ENCODE peak calls at places on chromosomes 16 and 17, in ten cellular contexts. One of them, this sample, is unnamed.

GRCh38 chr16:31474173-31474714 is 2.3 kb downstream of the TGFB1I1 start:
- DNase-seq in sciatic nerve: no peak
- DNase-seq in SHP77: no peak
- DNase-seq in HEK293T: no peak
- DNase-seq in MM.1S: no peak
- DNase-seq in stimulated activated naive CD8-positive, alpha-beta T cell treated with anti-CD3 and anti-CD28 coated beads, Interleukin-15, Interleukin-2, amounts not matched to agents 100 U/mL and 50 U/mL, for 24 hours: no peak
- DNase-seq in smooth muscle cell of the brain vasculature: no peak
- DNase-seq in stimulated activated CD8-positive, alpha-beta memory T cell treated with anti-CD3 and anti-CD28 coated beads, Interleukin-7, amount 100 ng/mL, for 4 hours: no peak
- DNase-seq in iPS DF 6.9: no peak
- DNase-seq in RWPE1: no peak
- DNase-seq in this sample: no peak

GRCh38 chr17:16197276-16197675 is 18.1 kb downstream of the NCOR1 start:
- DNase-seq in stimulated activated CD8-positive, alpha-beta memory T cell treated with anti-CD3 and anti-CD28 coated beads, Interleukin-7, amount 100 ng/mL, for 4 hours: no peak
- DNase-seq in RWPE1: no peak
- DNase-seq in sciatic nerve: no peak
- DNase-seq in iPS DF 6.9: no peak
- DNase-seq in smooth muscle cell of the brain vasculature: no peak
- DNase-seq in MM.1S: no peak
- DNase-seq in HEK293T: no peak
- DNase-seq in stimulated activated naive CD8-positive, alpha-beta T cell treated with anti-CD3 and anti-CD28 coated beads, Interleukin-15, Interleukin-2, amounts not matched to agents 100 U/mL and 50 U/mL, for 24 hours: no peak
- DNase-seq in SHP77: no peak
- DNase-seq in this sample: no peak

GRCh38 chr16:74034862-74035261 is 261.8 kb upstream of the PSMD7 start:
- DNase-seq in sciatic nerve: no peak
- DNase-seq in stimulated activated CD8-positive, alpha-beta memory T cell treated with anti-CD3 and anti-CD28 coated beads, Interleukin-7, amount 100 ng/mL, for 4 hours: no peak
- DNase-seq in SHP77: peak
- DNase-seq in stimulated activated naive CD8-positive, alpha-beta T cell treated with anti-CD3 and anti-CD28 coated beads, Interleukin-15, Interleukin-2, amounts not matched to agents 100 U/mL and 50 U/mL, for 24 hours: no peak
- DNase-seq in RWPE1: peak
- DNase-seq in iPS DF 6.9: no peak
- DNase-seq in HEK293T: peak
- DNase-seq in smooth muscle cell of the brain vasculature: no peak
- DNase-seq in MM.1S: no peak
- DNase-seq in this sample: no peak

GRCh38 chr16:71430744-71431143 is 11.1 kb downstream of the TLE7 start:
- DNase-seq in iPS DF 6.9: no peak
- DNase-seq in smooth muscle cell of the brain vasculature: no peak
- DNase-seq in MM.1S: no peak
- DNase-seq in sciatic nerve: no peak
- DNase-seq in RWPE1: no peak
- DNase-seq in SHP77: no peak
- DNase-seq in stimulated activated CD8-positive, alpha-beta memory T cell treated with anti-CD3 and anti-CD28 coated beads, Interleukin-7, amount 100 ng/mL, for 4 hours: no peak
- DNase-seq in stimulated activated naive CD8-positive, alpha-beta T cell treated with anti-CD3 and anti-CD28 coated beads, Interleukin-15, Interleukin-2, amounts not matched to agents 100 U/mL and 50 U/mL, for 24 hours: no peak
- DNase-seq in HEK293T: no peak
- DNase-seq in this sample: no peak

GRCh38 chr17:77602883-77603640 is 355.4 kb upstream of the TNRC6C start:
- DNase-seq in HEK293T: no peak
- DNase-seq in iPS DF 6.9: no peak
- DNase-seq in stimulated activated CD8-positive, alpha-beta memory T cell treated with anti-CD3 and anti-CD28 coated beads, Interleukin-7, amount 100 ng/mL, for 4 hours: no peak
- DNase-seq in RWPE1: no peak
- DNase-seq in stimulated activated naive CD8-positive, alpha-beta T cell treated with anti-CD3 and anti-CD28 coated beads, Interleukin-15, Interleukin-2, amounts not matched to agents 100 U/mL and 50 U/mL, for 24 hours: no peak
- DNase-seq in smooth muscle cell of the brain vasculature: no peak
- DNase-seq in MM.1S: no peak
- DNase-seq in sciatic nerve: peak
- DNase-seq in SHP77: no peak
- DNase-seq in this sample: no peak

GRCh38 chr17:12180644-12181261 is 160.1 kb downstream of the MAP2K4 start:
- DNase-seq in smooth muscle cell of the brain vasculature: peak
- DNase-seq in MM.1S: peak
- DNase-seq in sciatic nerve: no peak
- DNase-seq in iPS DF 6.9: peak
- DNase-seq in HEK293T: peak
- DNase-seq in stimulated activated naive CD8-positive, alpha-beta T cell treated with anti-CD3 and anti-CD28 coated beads, Interleukin-15, Interleukin-2, amounts not matched to agents 100 U/mL and 50 U/mL, for 24 hours: peak
- DNase-seq in RWPE1: peak
- DNase-seq in SHP77: peak
- DNase-seq in stimulated activated CD8-positive, alpha-beta memory T cell treated with anti-CD3 and anti-CD28 coated beads, Interleukin-7, amount 100 ng/mL, for 4 hours: no peak
- DNase-seq in this sample: peak

GRCh38 chr17:13735444-13735843 is 133.7 kb upstream of the HS3ST3A1 start:
- DNase-seq in SHP77: no peak
- DNase-seq in iPS DF 6.9: peak
- DNase-seq in HEK293T: no peak
- DNase-seq in sciatic nerve: no peak
- DNase-seq in smooth muscle cell of the brain vasculature: no peak
- DNase-seq in MM.1S: no peak
- DNase-seq in stimulated activated naive CD8-positive, alpha-beta T cell treated with anti-CD3 and anti-CD28 coated beads, Interleukin-15, Interleukin-2, amounts not matched to agents 100 U/mL and 50 U/mL, for 24 hours: no peak
- DNase-seq in RWPE1: no peak
- DNase-seq in stimulated activated CD8-positive, alpha-beta memory T cell treated with anti-CD3 and anti-CD28 coated beads, Interleukin-7, amount 100 ng/mL, for 4 hours: no peak
- DNase-seq in this sample: peak

GRCh38 chr17:1462164-1463112 is 6.4 kb upstream of the CRK start:
- DNase-seq in sciatic nerve: no peak
- DNase-seq in HEK293T: no peak
- DNase-seq in SHP77: peak
- DNase-seq in RWPE1: no peak
- DNase-seq in MM.1S: no peak
- DNase-seq in stimulated activated CD8-positive, alpha-beta memory T cell treated with anti-CD3 and anti-CD28 coated beads, Interleukin-7, amount 100 ng/mL, for 4 hours: no peak
- DNase-seq in stimulated activated naive CD8-positive, alpha-beta T cell treated with anti-CD3 and anti-CD28 coated beads, Interleukin-15, Interleukin-2, amounts not matched to agents 100 U/mL and 50 U/mL, for 24 hours: no peak
- DNase-seq in smooth muscle cell of the brain vasculature: no peak
- DNase-seq in iPS DF 6.9: no peak
- DNase-seq in this sample: no peak

GRCh38 chr16:54602666-54603065 is 316.1 kb upstream of the IRX3 start:
- DNase-seq in stimulated activated CD8-positive, alpha-beta memory T cell treated with anti-CD3 and anti-CD28 coated beads, Interleukin-7, amount 100 ng/mL, for 4 hours: no peak
- DNase-seq in MM.1S: no peak
- DNase-seq in SHP77: no peak
- DNase-seq in RWPE1: no peak
- DNase-seq in smooth muscle cell of the brain vasculature: no peak
- DNase-seq in stimulated activated naive CD8-positive, alpha-beta T cell treated with anti-CD3 and anti-CD28 coated beads, Interleukin-15, Interleukin-2, amounts not matched to agents 100 U/mL and 50 U/mL, for 24 hours: no peak
- DNase-seq in HEK293T: no peak
- DNase-seq in iPS DF 6.9: no peak
- DNase-seq in sciatic nerve: no peak
- DNase-seq in this sample: no peak

This sample was measured in SJSA1.